ENCODE peak calls at places on chromosomes 12 and 14, in five cellular contexts. O is GM10248, J is iPS-NIHi11, C is A549, T is fibroblast of the conjunctiva. B is an unnamed sample.

GRCh38 chr12:108371801-108372344 is 32.8 kb upstream of the CMKLR1 start:
- DNase-seq in O (no peak), J (no peak), C (no peak), T (peak), B (no peak)

GRCh38 chr12:24943947-24944597 is 4.8 kb downstream of the BCAT1 start:
- DNase-seq in O (no peak), J (no peak), C (no peak), T (no peak), B (no peak)

GRCh38 chr14:41167040-41167439 is 439.6 kb upstream of the LRFN5 start:
- DNase-seq in O (no peak), J (peak), C (no peak), T (no peak), B (no peak)

GRCh38 chr12:63826002-63826585 is 18.4 kb upstream of the SRGAP1 start:
- DNase-seq in O (peak), J (peak), C (peak), T (peak), B (no peak)

GRCh38 chr12:75961878-75962277 is 69.7 kb downstream of the PHLDA1 start:
- DNase-seq in O (no peak), J (no peak), C (no peak), T (no peak), B (no peak)

GRCh38 chr14:67665886-67666285 is 8.5 kb downstream of the VTI1B start:
- DNase-seq in O (no peak), J (no peak), C (no peak), T (no peak), B (no peak)

GRCh38 chr12:94980577-94980976 is 22.9 kb downstream of the NDUFA12 start:
- DNase-seq in O (no peak), J (no peak), C (no peak), T (no peak), B (no peak)

GRCh38 chr14:91113829-91114078 is at the start of gene DGLUCY:
- DNase-seq in O (peak), J (peak), C (peak), T (peak), B (peak)

GRCh38 chr12:12379831-12380730 is 23.2 kb downstream of the BORCS5 start:
- DNase-seq in O (no peak), J (no peak), C (no peak), T (no peak), B (no peak)

GRCh38 chr14:94408546-94409095 is 20.2 kb upstream of the SERPINA1 start:
- DNase-seq in O (no peak), J (no peak), C (no peak), T (no peak), B (no peak)

GRCh38 chr14:77086017-77086727 is 11.9 kb upstream of the CIPC start:
- DNase-seq in O (peak), J (no peak), C (no peak), T (no peak), B (peak)

GRCh38 chr12:38904932-38905479 is 385 bp downstream of the CPNE8 start:
- DNase-seq in O (peak), J (peak), C (peak), T (peak), B (no peak)

GRCh38 chr12:128754275-128754674 is 69.5 kb downstream of the SLC15A4 start:
- DNase-seq in O (no peak), J (no peak), C (no peak), T (no peak), B (no peak)

GRCh38 chr14:25833341-25834121 is 764.3 kb downstream of the NOVA1 start:
- DNase-seq in O (no peak), J (peak), C (no peak), T (peak), B (no peak)

B was measured in GM12864.